ENCODE peak calls at places on chromosomes 1 and 21, in ten cellular contexts. One of them, this sample, is unnamed.

GRCh38 chr1:153849487-153850185 is 73.1 kb downstream of the GATAD2B start:
- DNase-seq in M059J: no peak
- DNase-seq in kidney glomerular epithelial cell: no peak
- DNase-seq in heart left ventricle: no peak
- DNase-seq in MG63: no peak
- DNase-seq in activated CD4-positive, alpha-beta T cell treated with anti-CD3 and anti-CD28 coated beads, Interleukin-2, amount 10 ng/mL, durations not matched to agents 7 days and 5 days: peak
- DNase-seq in activated CD4-positive, CD25-positive, alpha-beta regulatory T cell: no peak
- DNase-seq in midbrain: no peak
- DNase-seq in central memory CD4-positive, alpha-beta T cell: no peak
- DNase-seq in stimulated activated CD4-positive, alpha-beta T cell treated with anti-CD3 and anti-CD28 coated beads, Interleukin-12 subunit alpha, Interleukin-12 subunit beta, amount 100 ng/mL, for 48 hours: peak
- DNase-seq in this sample: no peak

GRCh38 chr1:12229386-12229834 is 420 bp upstream of the VPS13D start:
- DNase-seq in heart left ventricle: no peak
- DNase-seq in activated CD4-positive, CD25-positive, alpha-beta regulatory T cell: no peak
- DNase-seq in M059J: no peak
- DNase-seq in activated CD4-positive, alpha-beta T cell treated with anti-CD3 and anti-CD28 coated beads, Interleukin-2, amount 10 ng/mL, durations not matched to agents 7 days and 5 days: no peak
- DNase-seq in central memory CD4-positive, alpha-beta T cell: no peak
- DNase-seq in MG63: no peak
- DNase-seq in kidney glomerular epithelial cell: no peak
- DNase-seq in midbrain: no peak
- DNase-seq in stimulated activated CD4-positive, alpha-beta T cell treated with anti-CD3 and anti-CD28 coated beads, Interleukin-12 subunit alpha, Interleukin-12 subunit beta, amount 100 ng/mL, for 48 hours: no peak
- DNase-seq in this sample: no peak

GRCh38 chr1:59736744-59737143 is 78.0 kb upstream of the HOOK1 start:
- DNase-seq in central memory CD4-positive, alpha-beta T cell: no peak
- DNase-seq in stimulated activated CD4-positive, alpha-beta T cell treated with anti-CD3 and anti-CD28 coated beads, Interleukin-12 subunit alpha, Interleukin-12 subunit beta, amount 100 ng/mL, for 48 hours: no peak
- DNase-seq in heart left ventricle: no peak
- DNase-seq in MG63: no peak
- DNase-seq in activated CD4-positive, CD25-positive, alpha-beta regulatory T cell: no peak
- DNase-seq in M059J: no peak
- DNase-seq in activated CD4-positive, alpha-beta T cell treated with anti-CD3 and anti-CD28 coated beads, Interleukin-2, amount 10 ng/mL, durations not matched to agents 7 days and 5 days: no peak
- DNase-seq in kidney glomerular epithelial cell: no peak
- DNase-seq in midbrain: no peak
- DNase-seq in this sample: no peak

GRCh38 chr1:220062629-220063028 is 16.3 kb upstream of the EPRS1 start:
- DNase-seq in stimulated activated CD4-positive, alpha-beta T cell treated with anti-CD3 and anti-CD28 coated beads, Interleukin-12 subunit alpha, Interleukin-12 subunit beta, amount 100 ng/mL, for 48 hours: no peak
- DNase-seq in midbrain: no peak
- DNase-seq in heart left ventricle: no peak
- DNase-seq in kidney glomerular epithelial cell: no peak
- DNase-seq in MG63: no peak
- DNase-seq in activated CD4-positive, alpha-beta T cell treated with anti-CD3 and anti-CD28 coated beads, Interleukin-2, amount 10 ng/mL, durations not matched to agents 7 days and 5 days: no peak
- DNase-seq in activated CD4-positive, CD25-positive, alpha-beta regulatory T cell: no peak
- DNase-seq in M059J: no peak
- DNase-seq in central memory CD4-positive, alpha-beta T cell: no peak
- DNase-seq in this sample: no peak

GRCh38 chr1:86062458-86062857 is 94.1 kb downstream of the COL24A1 start:
- DNase-seq in kidney glomerular epithelial cell: no peak
- DNase-seq in M059J: peak
- DNase-seq in central memory CD4-positive, alpha-beta T cell: no peak
- DNase-seq in heart left ventricle: no peak
- DNase-seq in stimulated activated CD4-positive, alpha-beta T cell treated with anti-CD3 and anti-CD28 coated beads, Interleukin-12 subunit alpha, Interleukin-12 subunit beta, amount 100 ng/mL, for 48 hours: no peak
- DNase-seq in activated CD4-positive, alpha-beta T cell treated with anti-CD3 and anti-CD28 coated beads, Interleukin-2, amount 10 ng/mL, durations not matched to agents 7 days and 5 days: no peak
- DNase-seq in MG63: peak
- DNase-seq in activated CD4-positive, CD25-positive, alpha-beta regulatory T cell: no peak
- DNase-seq in midbrain: no peak
- DNase-seq in this sample: no peak

GRCh38 chr1:8194481-8195227 is 123.3 kb upstream of the SLC45A1 start:
- DNase-seq in M059J: no peak
- DNase-seq in central memory CD4-positive, alpha-beta T cell: no peak
- DNase-seq in midbrain: no peak
- DNase-seq in kidney glomerular epithelial cell: no peak
- DNase-seq in activated CD4-positive, CD25-positive, alpha-beta regulatory T cell: no peak
- DNase-seq in stimulated activated CD4-positive, alpha-beta T cell treated with anti-CD3 and anti-CD28 coated beads, Interleukin-12 subunit alpha, Interleukin-12 subunit beta, amount 100 ng/mL, for 48 hours: no peak
- DNase-seq in activated CD4-positive, alpha-beta T cell treated with anti-CD3 and anti-CD28 coated beads, Interleukin-2, amount 10 ng/mL, durations not matched to agents 7 days and 5 days: no peak
- DNase-seq in heart left ventricle: no peak
- DNase-seq in MG63: peak
- DNase-seq in this sample: no peak

GRCh38 chr1:117592155-117592554 is 13.7 kb upstream of the TENT5C start:
- DNase-seq in activated CD4-positive, alpha-beta T cell treated with anti-CD3 and anti-CD28 coated beads, Interleukin-2, amount 10 ng/mL, durations not matched to agents 7 days and 5 days: no peak
- DNase-seq in MG63: no peak
- DNase-seq in activated CD4-positive, CD25-positive, alpha-beta regulatory T cell: no peak
- DNase-seq in M059J: no peak
- DNase-seq in central memory CD4-positive, alpha-beta T cell: no peak
- DNase-seq in stimulated activated CD4-positive, alpha-beta T cell treated with anti-CD3 and anti-CD28 coated beads, Interleukin-12 subunit alpha, Interleukin-12 subunit beta, amount 100 ng/mL, for 48 hours: no peak
- DNase-seq in heart left ventricle: no peak
- DNase-seq in midbrain: no peak
- DNase-seq in kidney glomerular epithelial cell: peak
- DNase-seq in this sample: no peak

GRCh38 chr1:224757508-224757907 is 141.4 kb downstream of the CNIH3 start:
- DNase-seq in M059J: no peak
- DNase-seq in activated CD4-positive, CD25-positive, alpha-beta regulatory T cell: no peak
- DNase-seq in central memory CD4-positive, alpha-beta T cell: no peak
- DNase-seq in activated CD4-positive, alpha-beta T cell treated with anti-CD3 and anti-CD28 coated beads, Interleukin-2, amount 10 ng/mL, durations not matched to agents 7 days and 5 days: no peak
- DNase-seq in heart left ventricle: no peak
- DNase-seq in kidney glomerular epithelial cell: no peak
- DNase-seq in stimulated activated CD4-positive, alpha-beta T cell treated with anti-CD3 and anti-CD28 coated beads, Interleukin-12 subunit alpha, Interleukin-12 subunit beta, amount 100 ng/mL, for 48 hours: no peak
- DNase-seq in MG63: no peak
- DNase-seq in midbrain: no peak
- DNase-seq in this sample: no peak

GRCh38 chr1:84853743-84854721 is 39.0 kb downstream of the LPAR3 start:
- DNase-seq in central memory CD4-positive, alpha-beta T cell: peak
- DNase-seq in activated CD4-positive, CD25-positive, alpha-beta regulatory T cell: no peak
- DNase-seq in MG63: peak
- DNase-seq in kidney glomerular epithelial cell: peak
- DNase-seq in midbrain: no peak
- DNase-seq in M059J: peak
- DNase-seq in stimulated activated CD4-positive, alpha-beta T cell treated with anti-CD3 and anti-CD28 coated beads, Interleukin-12 subunit alpha, Interleukin-12 subunit beta, amount 100 ng/mL, for 48 hours: no peak
- DNase-seq in activated CD4-positive, alpha-beta T cell treated with anti-CD3 and anti-CD28 coated beads, Interleukin-2, amount 10 ng/mL, durations not matched to agents 7 days and 5 days: peak
- DNase-seq in heart left ventricle: no peak
- DNase-seq in this sample: no peak

GRCh38 chr1:204384636-204385354 is 25.1 kb upstream of the PLEKHA6 start:
- DNase-seq in activated CD4-positive, CD25-positive, alpha-beta regulatory T cell: no peak
- DNase-seq in heart left ventricle: peak
- DNase-seq in midbrain: peak
- DNase-seq in kidney glomerular epithelial cell: peak
- DNase-seq in central memory CD4-positive, alpha-beta T cell: no peak
- DNase-seq in activated CD4-positive, alpha-beta T cell treated with anti-CD3 and anti-CD28 coated beads, Interleukin-2, amount 10 ng/mL, durations not matched to agents 7 days and 5 days: no peak
- DNase-seq in stimulated activated CD4-positive, alpha-beta T cell treated with anti-CD3 and anti-CD28 coated beads, Interleukin-12 subunit alpha, Interleukin-12 subunit beta, amount 100 ng/mL, for 48 hours: no peak
- DNase-seq in M059J: peak
- DNase-seq in MG63: peak
- DNase-seq in this sample: peak

GRCh38 chr1:219577331-219577730 is 35.6 kb downstream of the ZC3H11B start:
- DNase-seq in M059J: no peak
- DNase-seq in heart left ventricle: no peak
- DNase-seq in midbrain: no peak
- DNase-seq in central memory CD4-positive, alpha-beta T cell: no peak
- DNase-seq in activated CD4-positive, alpha-beta T cell treated with anti-CD3 and anti-CD28 coated beads, Interleukin-2, amount 10 ng/mL, durations not matched to agents 7 days and 5 days: no peak
- DNase-seq in MG63: no peak
- DNase-seq in activated CD4-positive, CD25-positive, alpha-beta regulatory T cell: no peak
- DNase-seq in kidney glomerular epithelial cell: no peak
- DNase-seq in stimulated activated CD4-positive, alpha-beta T cell treated with anti-CD3 and anti-CD28 coated beads, Interleukin-12 subunit alpha, Interleukin-12 subunit beta, amount 100 ng/mL, for 48 hours: no peak
- DNase-seq in this sample: no peak

GRCh38 chr1:241658081-241658793 is 6.2 kb downstream of the WDR64 start:
- DNase-seq in heart left ventricle: no peak
- DNase-seq in stimulated activated CD4-positive, alpha-beta T cell treated with anti-CD3 and anti-CD28 coated beads, Interleukin-12 subunit alpha, Interleukin-12 subunit beta, amount 100 ng/mL, for 48 hours: no peak
- DNase-seq in midbrain: no peak
- DNase-seq in MG63: no peak
- DNase-seq in activated CD4-positive, CD25-positive, alpha-beta regulatory T cell: no peak
- DNase-seq in central memory CD4-positive, alpha-beta T cell: no peak
- DNase-seq in activated CD4-positive, alpha-beta T cell treated with anti-CD3 and anti-CD28 coated beads, Interleukin-2, amount 10 ng/mL, durations not matched to agents 7 days and 5 days: no peak
- DNase-seq in kidney glomerular epithelial cell: no peak
- DNase-seq in M059J: peak
- DNase-seq in this sample: no peak

GRCh38 chr1:53410100-53410541 is 49.1 kb upstream of the DMRTB1 start:
- DNase-seq in kidney glomerular epithelial cell: peak
- DNase-seq in M059J: peak
- DNase-seq in MG63: peak
- DNase-seq in activated CD4-positive, alpha-beta T cell treated with anti-CD3 and anti-CD28 coated beads, Interleukin-2, amount 10 ng/mL, durations not matched to agents 7 days and 5 days: no peak
- DNase-seq in activated CD4-positive, CD25-positive, alpha-beta regulatory T cell: no peak
- DNase-seq in midbrain: no peak
- DNase-seq in stimulated activated CD4-positive, alpha-beta T cell treated with anti-CD3 and anti-CD28 coated beads, Interleukin-12 subunit alpha, Interleukin-12 subunit beta, amount 100 ng/mL, for 48 hours: no peak
- DNase-seq in central memory CD4-positive, alpha-beta T cell: no peak
- DNase-seq in heart left ventricle: no peak
- DNase-seq in this sample: no peak

GRCh38 chr1:24725209-24725651 is 20.0 kb upstream of the CLIC4 start:
- DNase-seq in MG63: no peak
- DNase-seq in central memory CD4-positive, alpha-beta T cell: no peak
- DNase-seq in midbrain: no peak
- DNase-seq in kidney glomerular epithelial cell: no peak
- DNase-seq in activated CD4-positive, alpha-beta T cell treated with anti-CD3 and anti-CD28 coated beads, Interleukin-2, amount 10 ng/mL, durations not matched to agents 7 days and 5 days: no peak
- DNase-seq in heart left ventricle: no peak
- DNase-seq in activated CD4-positive, CD25-positive, alpha-beta regulatory T cell: no peak
- DNase-seq in M059J: peak
- DNase-seq in stimulated activated CD4-positive, alpha-beta T cell treated with anti-CD3 and anti-CD28 coated beads, Interleukin-12 subunit alpha, Interleukin-12 subunit beta, amount 100 ng/mL, for 48 hours: no peak
- DNase-seq in this sample: no peak

GRCh38 chr1:60970081-60970509 is 112.3 kb upstream of the NFIA start:
- DNase-seq in heart left ventricle: no peak
- DNase-seq in kidney glomerular epithelial cell: peak
- DNase-seq in stimulated activated CD4-positive, alpha-beta T cell treated with anti-CD3 and anti-CD28 coated beads, Interleukin-12 subunit alpha, Interleukin-12 subunit beta, amount 100 ng/mL, for 48 hours: no peak
- DNase-seq in activated CD4-positive, CD25-positive, alpha-beta regulatory T cell: no peak
- DNase-seq in MG63: no peak
- DNase-seq in midbrain: peak
- DNase-seq in central memory CD4-positive, alpha-beta T cell: no peak
- DNase-seq in M059J: no peak
- DNase-seq in activated CD4-positive, alpha-beta T cell treated with anti-CD3 and anti-CD28 coated beads, Interleukin-2, amount 10 ng/mL, durations not matched to agents 7 days and 5 days: no peak
- DNase-seq in this sample: peak

GRCh38 chr1:16101618-16102017 is 28.2 kb upstream of the FAM131C start:
- DNase-seq in MG63: no peak
- DNase-seq in activated CD4-positive, alpha-beta T cell treated with anti-CD3 and anti-CD28 coated beads, Interleukin-2, amount 10 ng/mL, durations not matched to agents 7 days and 5 days: no peak
- DNase-seq in midbrain: no peak
- DNase-seq in heart left ventricle: no peak
- DNase-seq in central memory CD4-positive, alpha-beta T cell: no peak
- DNase-seq in kidney glomerular epithelial cell: peak
- DNase-seq in stimulated activated CD4-positive, alpha-beta T cell treated with anti-CD3 and anti-CD28 coated beads, Interleukin-12 subunit alpha, Interleukin-12 subunit beta, amount 100 ng/mL, for 48 hours: no peak
- DNase-seq in activated CD4-positive, CD25-positive, alpha-beta regulatory T cell: no peak
- DNase-seq in M059J: no peak
- DNase-seq in this sample: no peak

GRCh38 chr1:111334169-111334568 is 43.5 kb downstream of the CHIA start:
- DNase-seq in heart left ventricle: no peak
- DNase-seq in activated CD4-positive, CD25-positive, alpha-beta regulatory T cell: peak
- DNase-seq in midbrain: peak
- DNase-seq in central memory CD4-positive, alpha-beta T cell: peak
- DNase-seq in stimulated activated CD4-positive, alpha-beta T cell treated with anti-CD3 and anti-CD28 coated beads, Interleukin-12 subunit alpha, Interleukin-12 subunit beta, amount 100 ng/mL, for 48 hours: peak
- DNase-seq in MG63: peak
- DNase-seq in activated CD4-positive, alpha-beta T cell treated with anti-CD3 and anti-CD28 coated beads, Interleukin-2, amount 10 ng/mL, durations not matched to agents 7 days and 5 days: peak
- DNase-seq in M059J: peak
- DNase-seq in kidney glomerular epithelial cell: peak
- DNase-seq in this sample: no peak

GRCh38 chr21:43362306-43362927 is 64.5 kb downstream of the SIK1 start:
- DNase-seq in heart left ventricle: peak
- DNase-seq in M059J: peak
- DNase-seq in activated CD4-positive, alpha-beta T cell treated with anti-CD3 and anti-CD28 coated beads, Interleukin-2, amount 10 ng/mL, durations not matched to agents 7 days and 5 days: peak
- DNase-seq in kidney glomerular epithelial cell: no peak
- DNase-seq in stimulated activated CD4-positive, alpha-beta T cell treated with anti-CD3 and anti-CD28 coated beads, Interleukin-12 subunit alpha, Interleukin-12 subunit beta, amount 100 ng/mL, for 48 hours: peak
- DNase-seq in midbrain: no peak
- DNase-seq in central memory CD4-positive, alpha-beta T cell: peak
- DNase-seq in MG63: peak
- DNase-seq in activated CD4-positive, CD25-positive, alpha-beta regulatory T cell: peak
- DNase-seq in this sample: no peak

GRCh38 chr1:150552692-150553278 is 3.6 kb downstream of the ADAMTSL4 start:
- DNase-seq in heart left ventricle: no peak
- DNase-seq in activated CD4-positive, alpha-beta T cell treated with anti-CD3 and anti-CD28 coated beads, Interleukin-2, amount 10 ng/mL, durations not matched to agents 7 days and 5 days: no peak
- DNase-seq in stimulated activated CD4-positive, alpha-beta T cell treated with anti-CD3 and anti-CD28 coated beads, Interleukin-12 subunit alpha, Interleukin-12 subunit beta, amount 100 ng/mL, for 48 hours: no peak
- DNase-seq in MG63: no peak
- DNase-seq in kidney glomerular epithelial cell: no peak
- DNase-seq in central memory CD4-positive, alpha-beta T cell: no peak
- DNase-seq in M059J: no peak
- DNase-seq in midbrain: no peak
- DNase-seq in activated CD4-positive, CD25-positive, alpha-beta regulatory T cell: no peak
- DNase-seq in this sample: no peak

GRCh38 chr1:67144696-67145095 is 9.9 kb upstream of the C1orf141 start:
- DNase-seq in heart left ventricle: no peak
- DNase-seq in central memory CD4-positive, alpha-beta T cell: peak
- DNase-seq in activated CD4-positive, CD25-positive, alpha-beta regulatory T cell: no peak
- DNase-seq in M059J: no peak
- DNase-seq in MG63: no peak
- DNase-seq in kidney glomerular epithelial cell: no peak
- DNase-seq in midbrain: no peak
- DNase-seq in stimulated activated CD4-positive, alpha-beta T cell treated with anti-CD3 and anti-CD28 coated beads, Interleukin-12 subunit alpha, Interleukin-12 subunit beta, amount 100 ng/mL, for 48 hours: no peak
- DNase-seq in activated CD4-positive, alpha-beta T cell treated with anti-CD3 and anti-CD28 coated beads, Interleukin-2, amount 10 ng/mL, durations not matched to agents 7 days and 5 days: peak
- DNase-seq in this sample: no peak

GRCh38 chr1:65393345-65393744 is 27.1 kb upstream of the LEPR start:
- DNase-seq in kidney glomerular epithelial cell: peak
- DNase-seq in central memory CD4-positive, alpha-beta T cell: no peak
- DNase-seq in activated CD4-positive, CD25-positive, alpha-beta regulatory T cell: no peak
- DNase-seq in M059J: peak
- DNase-seq in midbrain: no peak
- DNase-seq in stimulated activated CD4-positive, alpha-beta T cell treated with anti-CD3 and anti-CD28 coated beads, Interleukin-12 subunit alpha, Interleukin-12 subunit beta, amount 100 ng/mL, for 48 hours: no peak
- DNase-seq in activated CD4-positive, alpha-beta T cell treated with anti-CD3 and anti-CD28 coated beads, Interleukin-2, amount 10 ng/mL, durations not matched to agents 7 days and 5 days: peak
- DNase-seq in heart left ventricle: no peak
- DNase-seq in MG63: no peak
- DNase-seq in this sample: no peak

GRCh38 chr1:52266507-52266906 is 99.5 kb downstream of the CC2D1B start:
- DNase-seq in MG63: no peak
- DNase-seq in heart left ventricle: no peak
- DNase-seq in kidney glomerular epithelial cell: no peak
- DNase-seq in central memory CD4-positive, alpha-beta T cell: no peak
- DNase-seq in midbrain: no peak
- DNase-seq in stimulated activated CD4-positive, alpha-beta T cell treated with anti-CD3 and anti-CD28 coated beads, Interleukin-12 subunit alpha, Interleukin-12 subunit beta, amount 100 ng/mL, for 48 hours: no peak
- DNase-seq in activated CD4-positive, alpha-beta T cell treated with anti-CD3 and anti-CD28 coated beads, Interleukin-2, amount 10 ng/mL, durations not matched to agents 7 days and 5 days: no peak
- DNase-seq in activated CD4-positive, CD25-positive, alpha-beta regulatory T cell: no peak
- DNase-seq in M059J: no peak
- DNase-seq in this sample: no peak

GRCh38 chr1:94743866-94744265 is 76.3 kb upstream of the SLC44A3 start:
- DNase-seq in activated CD4-positive, CD25-positive, alpha-beta regulatory T cell: no peak
- DNase-seq in midbrain: peak
- DNase-seq in MG63: no peak
- DNase-seq in heart left ventricle: no peak
- DNase-seq in stimulated activated CD4-positive, alpha-beta T cell treated with anti-CD3 and anti-CD28 coated beads, Interleukin-12 subunit alpha, Interleukin-12 subunit beta, amount 100 ng/mL, for 48 hours: no peak
- DNase-seq in activated CD4-positive, alpha-beta T cell treated with anti-CD3 and anti-CD28 coated beads, Interleukin-2, amount 10 ng/mL, durations not matched to agents 7 days and 5 days: no peak
- DNase-seq in central memory CD4-positive, alpha-beta T cell: no peak
- DNase-seq in M059J: peak
- DNase-seq in kidney glomerular epithelial cell: no peak
- DNase-seq in this sample: no peak

GRCh38 chr1:156468693-156469345 is 31.8 kb downstream of the MEF2D start:
- DNase-seq in stimulated activated CD4-positive, alpha-beta T cell treated with anti-CD3 and anti-CD28 coated beads, Interleukin-12 subunit alpha, Interleukin-12 subunit beta, amount 100 ng/mL, for 48 hours: no peak
- DNase-seq in midbrain: no peak
- DNase-seq in heart left ventricle: no peak
- DNase-seq in M059J: peak
- DNase-seq in activated CD4-positive, CD25-positive, alpha-beta regulatory T cell: no peak
- DNase-seq in central memory CD4-positive, alpha-beta T cell: no peak
- DNase-seq in kidney glomerular epithelial cell: no peak
- DNase-seq in activated CD4-positive, alpha-beta T cell treated with anti-CD3 and anti-CD28 coated beads, Interleukin-2, amount 10 ng/mL, durations not matched to agents 7 days and 5 days: no peak
- DNase-seq in MG63: no peak
- DNase-seq in this sample: no peak

GRCh38 chr1:162035241-162035640 is 11.6 kb upstream of the OLFML2B start:
- DNase-seq in heart left ventricle: no peak
- DNase-seq in midbrain: no peak
- DNase-seq in stimulated activated CD4-positive, alpha-beta T cell treated with anti-CD3 and anti-CD28 coated beads, Interleukin-12 subunit alpha, Interleukin-12 subunit beta, amount 100 ng/mL, for 48 hours: no peak
- DNase-seq in MG63: peak
- DNase-seq in activated CD4-positive, CD25-positive, alpha-beta regulatory T cell: no peak
- DNase-seq in central memory CD4-positive, alpha-beta T cell: no peak
- DNase-seq in kidney glomerular epithelial cell: peak
- DNase-seq in activated CD4-positive, alpha-beta T cell treated with anti-CD3 and anti-CD28 coated beads, Interleukin-2, amount 10 ng/mL, durations not matched to agents 7 days and 5 days: no peak
- DNase-seq in M059J: peak
- DNase-seq in this sample: no peak

GRCh38 chr1:200238311-200238710 is 171.5 kb downstream of the ZNF281 start:
- DNase-seq in kidney glomerular epithelial cell: no peak
- DNase-seq in heart left ventricle: no peak
- DNase-seq in MG63: no peak
- DNase-seq in stimulated activated CD4-positive, alpha-beta T cell treated with anti-CD3 and anti-CD28 coated beads, Interleukin-12 subunit alpha, Interleukin-12 subunit beta, amount 100 ng/mL, for 48 hours: no peak
- DNase-seq in activated CD4-positive, alpha-beta T cell treated with anti-CD3 and anti-CD28 coated beads, Interleukin-2, amount 10 ng/mL, durations not matched to agents 7 days and 5 days: no peak
- DNase-seq in midbrain: no peak
- DNase-seq in central memory CD4-positive, alpha-beta T cell: no peak
- DNase-seq in M059J: no peak
- DNase-seq in activated CD4-positive, CD25-positive, alpha-beta regulatory T cell: no peak
- DNase-seq in this sample: no peak

GRCh38 chr1:97137862-97138514 is 416.4 kb downstream of the PTBP2 start:
- DNase-seq in stimulated activated CD4-positive, alpha-beta T cell treated with anti-CD3 and anti-CD28 coated beads, Interleukin-12 subunit alpha, Interleukin-12 subunit beta, amount 100 ng/mL, for 48 hours: peak
- DNase-seq in midbrain: peak
- DNase-seq in MG63: peak
- DNase-seq in kidney glomerular epithelial cell: peak
- DNase-seq in M059J: peak
- DNase-seq in heart left ventricle: peak
- DNase-seq in activated CD4-positive, CD25-positive, alpha-beta regulatory T cell: no peak
- DNase-seq in central memory CD4-positive, alpha-beta T cell: no peak
- DNase-seq in activated CD4-positive, alpha-beta T cell treated with anti-CD3 and anti-CD28 coated beads, Interleukin-2, amount 10 ng/mL, durations not matched to agents 7 days and 5 days: peak
- DNase-seq in this sample: no peak

GRCh38 chr1:25619101-25619890 is 2.7 kb downstream of the MAN1C1 start:
- DNase-seq in M059J: no peak
- DNase-seq in midbrain: peak
- DNase-seq in activated CD4-positive, CD25-positive, alpha-beta regulatory T cell: peak
- DNase-seq in MG63: no peak
- DNase-seq in central memory CD4-positive, alpha-beta T cell: peak
- DNase-seq in stimulated activated CD4-positive, alpha-beta T cell treated with anti-CD3 and anti-CD28 coated beads, Interleukin-12 subunit alpha, Interleukin-12 subunit beta, amount 100 ng/mL, for 48 hours: no peak
- DNase-seq in kidney glomerular epithelial cell: no peak
- DNase-seq in heart left ventricle: peak
- DNase-seq in activated CD4-positive, alpha-beta T cell treated with anti-CD3 and anti-CD28 coated beads, Interleukin-2, amount 10 ng/mL, durations not matched to agents 7 days and 5 days: peak
- DNase-seq in this sample: no peak

This sample was measured in cerebellar nuclear complex.